ENCODE peak calls at places on chromosomes 11 and 22, in seven cellular contexts. F is GM23248, C is glutamatergic neuron, E is mucosa of descending colon, X is K562, V is PC-9, D is amygdala. K is an unnamed sample.

GRCh38 chr22:48352086-48352911 is 1475.4 kb downstream of the BRD1 start:
- DNase-seq in F (no peak), C (no peak), E (no peak), X (no peak), V (no peak), D (no peak), K (no peak)

GRCh38 chr22:20290045-20290392 is 21.9 kb upstream of the RTN4R start:
- DNase-seq in F (no peak), C (no peak), E (no peak), X (no peak), V (no peak), D (no peak), K (no peak)

GRCh38 chr22:49014227-49015201 is 813.2 kb downstream of the BRD1 start:
- DNase-seq in F (no peak), C (no peak), E (no peak), X (no peak), V (no peak), D (no peak), K (peak; percentile 6)

GRCh38 chr22:50469377-50470305 is 5.2 kb downstream of the SBF1 start:
- DNase-seq in F (peak; percentile 51), C (peak; percentile 63), E (peak; percentile 93), X (peak; percentile 80), V (peak; percentile 90), D (no peak), K (no peak)

GRCh38 chr22:23066200-23067022 is 3.9 kb upstream of the GNAZ start:
- DNase-seq in F (no peak), C (no peak), E (no peak), X (no peak), V (no peak), D (no peak), K (no peak)

GRCh38 chr11:75142714-75143419 is 8.0 kb upstream of the SLCO2B1 start:
- DNase-seq in F (peak; percentile 97), C (no peak), E (peak; percentile 68), X (peak; percentile 84), V (no peak), D (peak; percentile 23), K (peak; percentile 98)

GRCh38 chr11:118152552-118153471 is at the start of gene SCN4B:
- DNase-seq in F (peak; percentile 68), C (peak; percentile 80), E (peak; percentile 66), X (peak; percentile 77), V (no peak), D (peak; percentile 31), K (peak; percentile 88)

GRCh38 chr22:35589071-35589735 is 27.9 kb downstream of the MB start:
- DNase-seq in F (peak; percentile 97), C (no peak), E (no peak), X (no peak), V (peak; percentile 100), D (no peak), K (peak; percentile 87)

GRCh38 chr22:45781459-45781858 is 109.8 kb downstream of the ATXN10 start:
- DNase-seq in F (no peak), C (no peak), E (no peak), X (no peak), V (peak; percentile 27), D (no peak), K (no peak)

GRCh38 chr22:42608481-42609361 is 6.0 kb downstream of the POLDIP3 start:
- DNase-seq in F (peak; percentile 74), C (no peak), E (no peak), X (no peak), V (peak; percentile 48), D (peak; percentile 35), K (peak; percentile 71)

GRCh38 chr11:120710354-120711187 is 199.0 kb downstream of the GRIK4 start:
- DNase-seq in F (peak; percentile 95), C (no peak), E (peak; percentile 36), X (no peak), V (peak; percentile 67), D (peak; percentile 39), K (peak; percentile 95)

K was measured in AG20443.